ENCODE peak calls at places on chromosome 4, in five cellular contexts. E, Z, M, L and W are unnamed samples. For H3K9me3 and H3K4me1, the result is how much of the 10 kb centered on the place peaks cover.

GRCh38 chr4:3286335-3287175 is 6.3 kb upstream of the RGS12 start:
- DNase-seq in E (peak), Z (no peak), M (no peak), L (no peak), W (no peak)

GRCh38 chr4:164408831-164409230 is 345.1 kb upstream of the SMIM31 start:
- DNase-seq in E (no peak), Z (no peak), M (no peak), L (peak), W (no peak)

GRCh38 chr4:2534904-2535385 is 1.5 kb upstream of the FAM193A start:
- DNase-seq in E (no peak), Z (no peak), M (no peak), L (no peak), W (no peak)

GRCh38 chr4:158121203-158121586 is 51.6 kb downstream of the GASK1B start:
- DNase-seq in E (no peak), Z (no peak), M (peak), L (peak), W (no peak)

GRCh38 chr4:2948895-2949781 is 14.1 kb downstream of the NOP14 start:
- DNase-seq in E (no peak), Z (no peak), M (peak), L (no peak), W (no peak)

GRCh38 chr4:173145111-173145510 is 23.5 kb upstream of the GALNT7 start:
- DNase-seq in E (no peak), Z (no peak), M (no peak), L (no peak), W (no peak)

GRCh38 chr4:157012781-157013180 is 41.2 kb upstream of the PDGFC start:
- DNase-seq in E (no peak), Z (no peak), M (peak), L (peak), W (no peak)

GRCh38 chr4:169189372-169189771 is 81.4 kb downstream of the SH3RF1 start:
- DNase-seq in E (no peak), Z (no peak), M (no peak), L (no peak), W (no peak)

GRCh38 chr4:73523126-73523525 is 41.6 kb downstream of the AFM start:
- DNase-seq in E (no peak), Z (no peak), M (no peak), L (no peak), W (no peak)

GRCh38 chr4:5037553-5038551 is 13.4 kb upstream of the STK32B start:
- DNase-seq in E (no peak), Z (no peak), M (peak), L (peak), W (no peak)

GRCh38 chr4:9812530-9813340 is 31.3 kb downstream of the DRD5 start:
- DNase-seq in E (peak), Z (no peak), M (no peak), L (no peak), W (no peak)

GRCh38 chr4:165563851-165564250 is 185.0 kb downstream of the CPE start:
- DNase-seq in E (no peak), Z (no peak), M (no peak), L (peak), W (no peak)

GRCh38 chr4:38306482-38307071 is 346.4 kb downstream of the PTTG2 start:
- DNase-seq in E (peak), Z (no peak), M (no peak), L (no peak), W (no peak)

GRCh38 chr4:23856630-23857029 is 33.2 kb downstream of the PPARGC1A start:
- DNase-seq in E (no peak), Z (no peak), M (no peak), L (no peak), W (peak)

GRCh38 chr4:44671636-44672035 is 6.6 kb upstream of the GUF1 start:
- DNase-seq in E (no peak), Z (no peak), M (no peak), L (no peak), W (no peak)

GRCh38 chr4:96347582-96347981 is 507.7 kb downstream of the PDHA2 start:
- DNase-seq in E (no peak), Z (no peak), M (peak), L (peak), W (no peak)

GRCh38 chr4:128525387-128525786 is 237.8 kb upstream of the PGRMC2 start:
- DNase-seq in E (no peak), Z (no peak), M (no peak), L (peak), W (no peak)

GRCh38 chr4:51909236-51909703 is 66.3 kb downstream of the DCUN1D4 start:
- DNase-seq in E (no peak), Z (no peak), M (no peak), L (no peak), W (peak)

GRCh38 chr4:168574581-168575295 is 77.9 kb downstream of the PALLD start:
- DNase-seq in E (no peak), Z (no peak), M (peak), L (peak), W (no peak)

GRCh38 chr4:77854431-77855111 is 8.1 kb upstream of the MRPL1 start:
- DNase-seq in E (no peak), Z (no peak), M (no peak), L (peak), W (no peak)

GRCh38 chr4:170005472-170005871 is 20.7 kb downstream of the MFAP3L start:
- DNase-seq in E (no peak), Z (no peak), M (no peak), L (no peak), W (no peak)

GRCh38 chr4:165355900-165356300 is 22.9 kb upstream of the CPE start:
- DNase-seq in E (peak), Z (peak), M (peak), L (no peak), W (no peak)

GRCh38 chr4:153205028-153205648 is 895 bp downstream of the TRIM2 start:
- DNase-seq in E (no peak), Z (no peak), M (no peak), L (no peak), W (peak)

GRCh38 chr4:166363198-166363597 is 490.2 kb downstream of the TLL1 start:
- DNase-seq in E (peak), Z (no peak), M (no peak), L (no peak), W (no peak)

GRCh38 chr4:158630893-158631292 is 40.8 kb downstream of the C4orf46 start:
- DNase-seq in E (no peak), Z (no peak), M (peak), L (peak), W (peak)

GRCh38 chr4:7324651-7325121 is 110.0 kb downstream of the PSAPL1 start:
- DNase-seq in E (no peak), Z (no peak), M (no peak), L (no peak), W (no peak)

GRCh38 chr4:101647710-101648034 is 142.9 kb upstream of the BANK1 start:
- DNase-seq in E (no peak), Z (no peak), M (no peak), L (no peak), W (no peak)

GRCh38 chr4:143406523-143406922 is 69.8 kb downstream of the GAB1 start:
- DNase-seq in E (no peak), Z (no peak), M (no peak), L (peak), W (peak)

GRCh38 chr4:135731681-135732080 is 1530.1 kb upstream of the PABPC4L start:
- DNase-seq in E (no peak), Z (no peak), M (no peak), L (no peak), W (no peak)

GRCh38 chr4:58301384-58301783 is 1191.2 kb upstream of the IGFBP7 start:
- DNase-seq in E (no peak), Z (peak), M (peak), L (no peak), W (no peak)

GRCh38 chr4:168480991-168481588 is 798 bp upstream of the DDX60L start:
- DNase-seq in E (peak), Z (no peak), M (peak), L (peak), W (peak)

GRCh38 chr4:7444731-7445130 is 10.0 kb upstream of the PSAPL1 start:
- DNase-seq in E (no peak), Z (no peak), M (no peak), L (no peak), W (no peak)

GRCh38 chr4:86092684-86093083 is 267.2 kb downstream of the MAPK10 start:
- DNase-seq in E (no peak), Z (no peak), M (peak), L (peak), W (no peak)

GRCh38 chr4:18917689-18918088 is 896.1 kb upstream of the LCORL start:
- DNase-seq in E (no peak), Z (no peak), M (peak), L (peak), W (no peak)

GRCh38 chr4:71553605-71554004 is 214.8 kb downstream of the SLC4A4 start:
- DNase-seq in E (no peak), Z (no peak), M (peak), L (peak), W (no peak)

GRCh38 chr4:111512081-111512774 is 633.0 kb upstream of the FAM241A start:
- DNase-seq in E (no peak), Z (no peak), M (peak), L (peak), W (no peak)
- H3K9ac ChIP-seq in E (no peak), Z (no peak), M (no peak), L (no peak), W (no peak)

DNA sequence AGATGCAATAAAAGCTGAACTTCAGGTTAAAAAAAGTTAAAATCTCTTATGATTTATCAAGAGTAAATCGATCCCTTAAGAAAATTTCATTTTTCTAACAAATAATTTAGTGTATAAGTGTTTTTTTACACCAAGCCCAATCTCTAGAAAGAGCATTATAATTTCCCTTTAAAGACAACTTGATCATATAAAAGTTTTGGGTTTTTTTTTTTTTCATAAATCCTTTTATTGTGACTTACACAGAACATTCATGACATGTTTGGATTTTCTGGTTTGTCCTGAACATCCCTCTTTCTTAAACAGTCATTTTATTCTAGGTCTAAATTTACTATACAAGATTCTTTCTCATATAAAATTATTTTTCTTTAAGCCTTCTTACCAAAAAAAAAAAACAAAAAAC is 6.5 kb downstream of the ZNF721 start:
- DNase-seq in E (no peak), Z (no peak), M (no peak), L (no peak), W (no peak)
- H3K9me3 ChIP-seq in E (under half), Z (half or more), M (under half), L (under half), W (under half)

GRCh38 chr4:40243390-40243948 is 46.6 kb downstream of the RHOH start:
- DNase-seq in E (no peak), Z (no peak), M (no peak), L (no peak), W (no peak)
- H3K4me1 ChIP-seq in E (under half), Z (under half), M (under half), L (under half), W (under half)

GRCh38 chr4:40627540-40627939 is 2.1 kb downstream of the RBM47 start:
- DNase-seq in E (no peak), Z (no peak), M (no peak), L (no peak), W (no peak)

GRCh38 chr4:40629401-40630334 is at the start of gene RBM47:
- DNase-seq in E (peak), Z (peak), M (peak), L (peak), W (peak)

GRCh38 chr4:40628888-40629287 is 776 bp downstream of the RBM47 start:
- DNase-seq in E (no peak), Z (no peak), M (no peak), L (no peak), W (peak)

GRCh38 chr4:40626183-40626990 is 3.3 kb downstream of the RBM47 start:
- DNase-seq in E (no peak), Z (no peak), M (no peak), L (no peak), W (peak)

DNA sequence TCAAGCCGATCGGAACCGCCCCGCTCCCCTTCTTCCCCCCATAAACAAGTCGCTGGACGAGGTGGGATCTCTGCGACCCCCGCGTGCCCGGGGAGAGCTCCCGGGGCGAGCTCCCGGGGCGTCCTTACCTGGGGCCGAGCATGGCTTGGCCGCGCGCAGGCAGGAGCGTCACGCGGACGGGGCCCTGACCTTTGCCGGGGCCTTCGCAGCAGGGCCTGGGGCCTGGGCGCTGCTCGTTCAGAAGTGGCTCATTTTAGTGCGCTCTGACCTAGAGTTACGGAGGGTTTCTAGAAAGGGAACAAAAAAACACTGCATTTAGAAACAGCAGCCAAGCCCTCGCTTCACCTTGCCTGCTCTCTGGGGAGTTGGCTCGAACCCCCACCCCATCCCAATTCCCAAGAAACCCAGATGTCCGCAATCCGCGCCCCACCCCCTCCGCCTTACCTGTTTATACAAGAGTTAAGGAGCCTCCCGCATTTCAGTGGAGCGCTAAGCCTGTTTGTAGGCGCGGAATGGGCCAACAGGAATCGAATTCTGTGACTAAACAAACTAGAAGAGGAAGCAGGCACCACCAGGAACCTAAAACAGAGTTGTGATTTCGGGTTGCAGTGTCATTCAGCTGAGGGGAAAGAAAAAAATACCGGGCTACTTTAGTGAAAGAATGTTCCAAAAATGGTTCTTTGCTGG is 814 bp upstream of the RBM47 start:
- DNase-seq in E (peak), Z (no peak), M (no peak), L (no peak), W (peak)
- H3K9ac ChIP-seq in E (peak), Z (peak), M (no peak), L (no peak), W (peak)

DNA sequence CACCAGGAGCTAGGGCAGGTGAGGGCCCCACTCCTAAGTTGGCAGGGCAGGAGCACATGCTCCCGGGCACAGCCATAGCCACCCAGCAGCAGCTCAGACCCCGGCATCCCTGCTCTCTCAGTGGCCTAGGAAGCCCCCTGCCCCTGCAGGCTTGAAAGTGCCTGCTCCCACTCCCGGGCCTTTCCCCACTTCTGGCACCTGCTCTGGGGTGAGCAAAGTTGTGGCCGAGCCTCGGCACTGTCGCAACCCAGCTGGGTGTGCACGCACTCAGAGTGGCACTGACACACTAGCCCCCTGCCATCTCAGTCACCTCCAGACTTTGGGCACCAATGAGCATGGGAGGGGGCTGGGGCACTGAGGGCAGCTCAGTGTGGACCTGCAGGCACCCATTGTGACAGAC is 60.8 kb upstream of the CDKN2AIP start:
- DNase-seq in E (no peak), Z (no peak), M (no peak), L (no peak), W (no peak)
- H3K9me3 ChIP-seq in E (under half), Z (under half), M (under half), L (under half), W (under half)

GRCh38 chr4:139164731-139165130 is 12.3 kb downstream of the ELF2 start:
- DNase-seq in E (no peak), Z (no peak), M (no peak), L (no peak), W (no peak)
- H3K4me1 ChIP-seq in E (under half), Z (under half), M (under half), L (under half), W (under half)

GRCh38 chr4:972651-973424 is 531 bp downstream of the DGKQ start:
- DNase-seq in E (no peak), Z (no peak), M (peak), L (peak), W (peak)
- H3K9ac ChIP-seq in E (no peak), Z (peak), M (peak), L (peak), W (peak)

GRCh38 chr4:1255151-1255550 is 6.2 kb upstream of the CTBP1 start:
- DNase-seq in E (no peak), Z (no peak), M (no peak), L (peak), W (no peak)

GRCh38 chr4:1251773-1252066 is 2.8 kb upstream of the CTBP1 start:
- DNase-seq in E (no peak), Z (no peak), M (no peak), L (no peak), W (no peak)

GRCh38 chr4:1250921-1251772 is 2.2 kb upstream of the CTBP1 start:
- DNase-seq in E (no peak), Z (no peak), M (no peak), L (no peak), W (no peak)

GRCh38 chr4:1253831-1254230 is 4.9 kb upstream of the CTBP1 start:
- DNase-seq in E (no peak), Z (no peak), M (no peak), L (no peak), W (no peak)

DNA sequence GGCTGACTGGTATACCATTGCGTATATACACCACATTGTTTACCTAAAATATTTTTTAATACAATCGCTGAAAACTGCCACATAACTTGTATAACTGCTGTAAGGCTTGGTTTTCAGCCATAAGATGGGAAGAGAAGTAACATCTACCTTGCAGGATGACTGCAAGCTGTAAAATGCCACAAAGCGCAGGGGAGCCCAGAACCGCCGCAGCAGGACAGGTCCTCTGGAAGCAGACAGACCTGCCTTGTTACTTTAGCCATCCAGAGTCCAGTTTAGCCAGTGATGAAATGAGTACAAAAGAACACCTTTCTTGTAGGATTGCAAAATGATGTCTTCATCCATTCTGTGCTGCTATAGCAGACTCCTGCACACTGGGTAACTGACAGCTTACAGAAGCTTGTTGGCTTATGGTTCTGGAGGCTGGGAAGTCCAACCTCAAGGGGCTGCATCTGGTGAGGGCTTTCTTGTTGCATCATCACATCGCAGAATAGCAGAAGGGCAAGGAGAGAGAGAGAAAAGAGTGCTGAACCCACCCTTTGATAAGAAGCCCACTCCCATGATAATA is 4.1 kb upstream of the CTBP1 start:
- DNase-seq in E (no peak), Z (no peak), M (no peak), L (no peak), W (no peak)
- H3K9me3 ChIP-seq in E (under half), Z (half or more), M (under half), L (under half), W (under half)

GRCh38 chr4:154985673-154986072 is 204.6 kb downstream of the RBM46 start:
- DNase-seq in E (no peak), Z (no peak), M (peak), L (no peak), W (no peak)
- H3K4me1 ChIP-seq in E (under half), Z (under half), M (under half), L (under half), W (under half)

DNA sequence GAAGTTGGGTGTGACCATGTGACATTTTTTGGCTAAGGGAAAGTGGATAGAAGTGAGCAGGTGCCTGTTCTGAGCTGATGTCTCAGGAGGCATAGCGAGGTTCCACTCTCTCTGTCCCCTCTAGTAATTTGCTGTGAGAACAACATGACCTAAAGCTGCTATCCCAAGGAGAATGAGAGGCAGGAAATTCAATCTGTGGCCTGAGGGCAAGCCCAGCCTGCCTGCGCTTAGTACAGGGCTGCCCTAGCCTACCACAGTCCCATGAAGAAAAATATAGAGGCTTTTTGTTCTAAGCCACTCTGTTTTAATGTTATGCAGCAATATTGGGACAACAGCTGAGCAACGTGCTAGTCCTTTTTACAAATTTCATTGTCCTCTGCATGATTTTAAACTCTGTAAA is 193.1 kb downstream of the LDB2 start:
- DNase-seq in E (no peak), Z (no peak), M (no peak), L (no peak), W (no peak)
- H3K9ac ChIP-seq in E (no peak), Z (no peak), M (no peak), L (no peak), W (no peak)